ENCODE peak calls at places on chromosomes 13 and 19, in nine cellular contexts. P, R, C, D, H, Y, Z, A and K are unnamed samples.

GRCh38 chr19:7636691-7637373 is at the start of gene STXBP2:
- DNase-seq in H (peak; percentile 85), D (no peak), Y (peak; percentile 60), C (peak; percentile 86), P (peak; percentile 39), A (no peak), R (peak; percentile 86), Z (no peak), K (peak; percentile 34)

GRCh38 chr13:114097893-114098688 is 34.3 kb downstream of the RASA3 start:
- DNase-seq in C (no peak), D (no peak), A (no peak), Y (no peak), R (no peak), H (no peak), P (no peak), Z (no peak), K (no peak)

GRCh38 chr19:13214036-13214730 is 64.0 kb downstream of the IER2 start:
- DNase-seq in A (no peak), H (no peak), C (no peak), Z (no peak), D (no peak), R (no peak), P (no peak), Y (no peak), K (no peak)

GRCh38 chr13:47288546-47288945 is 391.7 kb upstream of the HTR2A start:
- DNase-seq in R (no peak), Y (no peak), C (no peak), P (no peak), Z (no peak), A (no peak), H (no peak), D (peak; percentile 22), K (no peak)

GRCh38 chr13:20938302-20938701 is 35.8 kb upstream of the XPO4 start:
- DNase-seq in A (no peak), H (no peak), R (no peak), D (no peak), Z (no peak), C (no peak), Y (no peak), P (no peak), K (no peak)

GRCh38 chr19:51029718-51030117 is 3.3 kb upstream of the KLK11 start:
- DNase-seq in C (no peak), Y (no peak), D (no peak), Z (no peak), H (no peak), P (no peak), A (no peak), R (no peak), K (no peak)

GRCh38 chr19:35206379-35206778 is 22.2 kb downstream of the FAM187B start:
- DNase-seq in A (no peak), R (peak; percentile 52), C (peak; percentile 51), D (no peak), P (no peak), Z (no peak), Y (no peak), H (no peak), K (no peak)

GRCh38 chr19:12202250-12202649 is 39.4 kb downstream of the ZNF136 start:
- DNase-seq in H (no peak), Y (peak; percentile 43), P (no peak), R (peak; percentile 43), Z (no peak), A (no peak), C (peak; percentile 3), D (no peak), K (no peak)

GRCh38 chr19:35733180-35734125 is 8.8 kb downstream of the IGFLR1 start:
- DNase-seq in D (no peak), C (no peak), Z (no peak), R (no peak), H (no peak), Y (no peak), P (no peak), A (no peak), K (no peak)

GRCh38 chr13:82878536-82878935 is 1003.7 kb downstream of the SLITRK1 start:
- DNase-seq in Y (no peak), A (peak; percentile 22), C (no peak), D (no peak), P (peak; percentile 14), Z (peak; percentile 18), R (no peak), H (no peak), K (no peak)

GRCh38 chr19:4234142-4234861 is 5.0 kb downstream of the EBI3 start:
- DNase-seq in Y (no peak), D (no peak), P (peak; percentile 34), H (no peak), C (no peak), A (no peak), R (no peak), Z (no peak), K (no peak)

GRCh38 chr19:33796164-33797100 is at the start of gene KCTD15:
- DNase-seq in C (no peak), Y (no peak), R (no peak), A (peak; percentile 42), Z (no peak), P (peak; percentile 73), D (peak; percentile 49), H (peak; percentile 37), K (peak; percentile 45)

GRCh38 chr13:73040968-73041580 is 17.7 kb upstream of the KLF5 start:
- DNase-seq in D (no peak), Y (no peak), P (no peak), R (no peak), H (no peak), C (no peak), Z (no peak), A (no peak), K (no peak)

GRCh38 chr19:58386166-58386575 is 898 bp upstream of the RPS5 start:
- DNase-seq in H (no peak), C (no peak), R (no peak), Y (no peak), A (no peak), D (no peak), P (no peak), Z (no peak), K (no peak)

GRCh38 chr19:34350161-34350561 is 14.8 kb upstream of the GPI start:
- DNase-seq in Z (no peak), C (peak; percentile 64), D (peak; percentile 39), Y (no peak), A (no peak), H (no peak), P (no peak), R (peak; percentile 69), K (no peak)